ENCODE peak calls at places on chromosome 20, in eight cellular contexts. A is AG10803, F is progenitor cell of endocrine pancreas, B is prostate gland, P is body of pancreas, L is astrocyte of the cerebellum, E is HepG2, U is RWPE1. Q is an unnamed sample.

GRCh38 chr20:20204326-20204725 is 152.0 kb downstream of the CFAP61 start:
- DNase-seq in E (no peak), U (no peak), P (no peak), L (no peak), B (no peak), F (no peak), A (no peak), Q (no peak)

GRCh38 chr20:57584768-57585461 is 24.0 kb downstream of the PCK1 start:
- DNase-seq in P (no peak), L (no peak), B (no peak), E (no peak), F (no peak), A (no peak), U (no peak), Q (no peak)

GRCh38 chr20:59816146-59816743 is 117.2 kb downstream of the SYCP2 start:
- DNase-seq in B (no peak), U (no peak), E (no peak), L (no peak), F (no peak), A (no peak), P (no peak), Q (no peak)

GRCh38 chr20:53872081-53872541 is 198.3 kb downstream of the BCAS1 start:
- DNase-seq in U (no peak), P (no peak), F (no peak), E (no peak), L (no peak), B (no peak), A (peak), Q (no peak)

GRCh38 chr20:20076297-20077065 is 24.1 kb downstream of the CFAP61 start:
- DNase-seq in F (no peak), U (peak), L (peak), P (no peak), E (no peak), A (peak), B (no peak), Q (no peak)

GRCh38 chr20:2133318-2134183 is 31.9 kb downstream of the STK35 start:
- DNase-seq in A (peak), P (no peak), B (no peak), E (no peak), F (no peak), U (no peak), L (peak), Q (no peak)

GRCh38 chr20:39421571-39422099 is 459.5 kb downstream of the DHX35 start:
- DNase-seq in B (no peak), P (no peak), A (no peak), L (no peak), E (no peak), U (no peak), F (no peak), Q (no peak)

GRCh38 chr20:45095753-45096371 is 5.1 kb downstream of the KCNS1 start:
- DNase-seq in U (peak), A (peak), F (no peak), B (peak), L (no peak), E (peak), P (peak), Q (no peak)

GRCh38 chr20:57397004-57397692 is 6.0 kb downstream of the RBM38 start:
- DNase-seq in B (no peak), E (no peak), L (no peak), F (no peak), A (no peak), P (no peak), U (no peak), Q (no peak)

GRCh38 chr20:52313335-52313963 is 121.9 kb upstream of the ZFP64 start:
- DNase-seq in L (no peak), U (peak), B (no peak), F (no peak), E (peak), P (peak), A (peak), Q (no peak)
- TF ChIP-seq CTCF in L (peak), U (peak), B (peak), F (peak), E (peak), P (peak), A (peak), Q (peak)

GRCh38 chr20:52420805-52421204 is 229.2 kb upstream of the ZFP64 start:
- DNase-seq in F (no peak), A (peak), B (no peak), L (no peak), U (no peak), P (no peak), E (no peak), Q (no peak)
- TF ChIP-seq CTCF in F (no peak), A (no peak), B (no peak), L (no peak), U (no peak), P (no peak), E (no peak), Q (no peak)

DNA sequence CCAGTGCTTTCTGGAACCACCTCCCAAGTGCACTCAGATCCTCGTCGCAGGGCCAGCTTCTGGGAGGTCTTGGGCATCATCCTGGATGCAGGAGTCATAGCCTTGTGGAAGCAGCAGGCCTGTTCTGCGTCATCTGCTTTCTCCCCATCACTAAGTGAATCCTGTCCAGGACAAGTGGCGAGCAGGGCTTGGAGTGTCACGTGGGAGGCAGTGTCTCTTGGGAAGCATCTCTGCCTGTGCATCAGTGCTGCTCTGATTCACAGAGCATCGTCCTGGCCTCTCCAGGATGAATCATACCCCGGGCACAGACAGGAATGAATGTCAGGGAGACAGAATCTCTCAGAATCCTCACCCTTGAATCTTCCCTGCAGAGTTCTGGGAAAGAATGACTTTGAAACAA is 32.8 kb downstream of the SYNDIG1 start:
- DNase-seq in U (peak), B (no peak), F (no peak), E (no peak), L (peak), P (no peak), A (peak), Q (no peak)
- TF ChIP-seq CTCF in U (no peak), B (no peak), F (no peak), E (no peak), L (no peak), P (no peak), A (no peak), Q (no peak)

GRCh38 chr20:51313275-51313898 is 229.1 kb downstream of the NFATC2 start:
- DNase-seq in A (no peak), F (no peak), U (no peak), P (no peak), B (no peak), L (no peak), E (no peak), Q (no peak)
- TF ChIP-seq CTCF in A (no peak), F (no peak), U (no peak), P (no peak), B (no peak), L (no peak), E (no peak), Q (no peak)

Q was measured in type B pancreatic cell.